ENCODE peak calls at places on chromosomes 2 and 18, in five cellular contexts. One of them, this sample, is unnamed.
A peak's percentile ranks its signal among the peaks of the same experiment; 100 is the strongest.

GRCh38 chr2:201859886-201860285 is 53.5 kb downstream of the CDK15 start:
- DNase-seq in HepG2: no peak
- DNase-seq in IMR-90: peak; percentile 91
- DNase-seq in GM12878: no peak
- DNase-seq in K562: no peak
- DNase-seq in this sample: no peak

GRCh38 chr2:200308421-200309295 is 2.2 kb downstream of the SPATS2L start:
- DNase-seq in K562: no peak
- DNase-seq in IMR-90: peak; percentile 63
- DNase-seq in HepG2: no peak
- DNase-seq in GM12878: no peak
- DNase-seq in this sample: no peak

GRCh38 chr2:111946294-111947114 is 48.1 kb downstream of the MERTK start:
- DNase-seq in GM12878: no peak
- DNase-seq in HepG2: peak; percentile 70
- DNase-seq in K562: no peak
- DNase-seq in IMR-90: peak; percentile 97
- DNase-seq in this sample: peak; percentile 22

GRCh38 chr2:38191516-38191915 is 115.6 kb upstream of the CYP1B1 start:
- DNase-seq in GM12878: no peak
- DNase-seq in IMR-90: no peak
- DNase-seq in K562: no peak
- DNase-seq in HepG2: no peak
- DNase-seq in this sample: peak; percentile 19

GRCh38 chr2:239947361-239948045 is 77.6 kb downstream of the NDUFA10 start:
- DNase-seq in K562: no peak
- DNase-seq in HepG2: no peak
- DNase-seq in GM12878: no peak
- DNase-seq in IMR-90: no peak
- DNase-seq in this sample: no peak

GRCh38 chr2:27915874-27916273 is 25.3 kb downstream of the BABAM2 start:
- DNase-seq in HepG2: peak; percentile 70
- DNase-seq in IMR-90: peak; percentile 6
- DNase-seq in GM12878: no peak
- DNase-seq in K562: no peak
- DNase-seq in this sample: peak; percentile 53

GRCh38 chr2:68368657-68369339 is 3.7 kb downstream of the PLEK start:
- DNase-seq in HepG2: no peak
- DNase-seq in IMR-90: peak; percentile 81
- DNase-seq in GM12878: no peak
- DNase-seq in K562: no peak
- DNase-seq in this sample: peak; percentile 27

GRCh38 chr2:127422631-127423475 is 4.6 kb downstream of the PROC start:
- DNase-seq in IMR-90: no peak
- DNase-seq in GM12878: no peak
- DNase-seq in HepG2: no peak
- DNase-seq in K562: peak; percentile 44
- DNase-seq in this sample: no peak

GRCh38 chr2:96106991-96107882 is 9.1 kb downstream of the ADRA2B start:
- DNase-seq in IMR-90: no peak
- DNase-seq in GM12878: no peak
- DNase-seq in K562: no peak
- DNase-seq in HepG2: no peak
- DNase-seq in this sample: no peak

GRCh38 chr18:2083691-2084090 is 487.6 kb downstream of the METTL4 start:
- DNase-seq in IMR-90: no peak
- DNase-seq in K562: no peak
- DNase-seq in GM12878: no peak
- DNase-seq in HepG2: no peak
- DNase-seq in this sample: no peak

GRCh38 chr2:128448331-128449225 is 129.9 kb upstream of the HS6ST1 start:
- DNase-seq in GM12878: no peak
- DNase-seq in IMR-90: no peak
- DNase-seq in K562: no peak
- DNase-seq in HepG2: no peak
- DNase-seq in this sample: no peak

GRCh38 chr2:128446049-128446811 is 127.6 kb upstream of the HS6ST1 start:
- DNase-seq in HepG2: no peak
- DNase-seq in GM12878: no peak
- DNase-seq in IMR-90: no peak
- DNase-seq in K562: no peak
- DNase-seq in this sample: no peak

GRCh38 chr2:128447538-128447885 is 128.8 kb upstream of the HS6ST1 start:
- DNase-seq in K562: no peak
- DNase-seq in HepG2: no peak
- DNase-seq in IMR-90: no peak
- DNase-seq in GM12878: no peak
- DNase-seq in this sample: no peak

GRCh38 chr2:128445533-128445900 is 126.8 kb upstream of the HS6ST1 start:
- DNase-seq in GM12878: no peak
- DNase-seq in IMR-90: no peak
- DNase-seq in HepG2: no peak
- DNase-seq in K562: no peak
- DNase-seq in this sample: no peak

GRCh38 chr2:128446866-128447537 is 128.3 kb upstream of the HS6ST1 start:
- DNase-seq in HepG2: no peak
- DNase-seq in IMR-90: no peak
- DNase-seq in K562: no peak
- DNase-seq in GM12878: no peak
- DNase-seq in this sample: no peak
- TF ChIP-seq SMC3 in HepG2: no peak
- TF ChIP-seq SMC3 in IMR-90: no peak
- TF ChIP-seq SMC3 in K562: no peak
- TF ChIP-seq SMC3 in GM12878: no peak
- TF ChIP-seq SMC3 in this sample: no peak

DNA sequence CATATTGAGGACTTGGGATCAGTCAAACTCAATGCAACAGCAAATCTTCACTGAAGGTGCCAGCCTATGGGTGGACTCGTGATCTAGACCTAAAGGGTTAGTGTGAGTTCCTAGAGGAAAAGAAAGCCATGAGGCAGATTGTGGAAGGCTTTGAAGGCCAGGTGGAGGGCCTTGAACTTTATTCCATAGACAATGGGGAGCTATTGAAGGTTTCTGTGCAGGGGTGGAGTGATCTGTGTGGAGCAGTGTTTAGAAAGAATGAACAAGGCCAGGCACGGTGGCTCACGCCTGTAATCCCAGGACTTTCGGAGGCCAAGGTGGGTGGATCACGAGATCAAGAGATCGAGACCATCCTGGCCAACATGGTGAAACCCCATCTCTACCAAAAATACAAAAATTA is 61.5 kb downstream of the EPAS1 start:
- DNase-seq in GM12878: no peak
- DNase-seq in IMR-90: no peak
- DNase-seq in K562: no peak
- DNase-seq in HepG2: peak; percentile 42
- DNase-seq in this sample: no peak
- H3K27ac ChIP-seq in GM12878: no peak overlapping the region
- H3K27ac ChIP-seq in IMR-90: no peak overlapping the region
- H3K27ac ChIP-seq in K562: no peak overlapping the region
- H3K27ac ChIP-seq in HepG2: peak overlapping the region; percentile 19
- H3K27ac ChIP-seq in this sample: no peak overlapping the region

GRCh38 chr2:71691747-71692455 is 238.5 kb downstream of the DYSF start:
- DNase-seq in GM12878: no peak
- DNase-seq in HepG2: no peak
- DNase-seq in IMR-90: no peak
- DNase-seq in K562: no peak
- DNase-seq in this sample: no peak
- TF ChIP-seq BHLHE40 in GM12878: no peak
- TF ChIP-seq BHLHE40 in HepG2: no peak
- TF ChIP-seq BHLHE40 in IMR-90: no peak
- TF ChIP-seq BHLHE40 in K562: no peak
- TF ChIP-seq BHLHE40 in this sample: no peak

DNA sequence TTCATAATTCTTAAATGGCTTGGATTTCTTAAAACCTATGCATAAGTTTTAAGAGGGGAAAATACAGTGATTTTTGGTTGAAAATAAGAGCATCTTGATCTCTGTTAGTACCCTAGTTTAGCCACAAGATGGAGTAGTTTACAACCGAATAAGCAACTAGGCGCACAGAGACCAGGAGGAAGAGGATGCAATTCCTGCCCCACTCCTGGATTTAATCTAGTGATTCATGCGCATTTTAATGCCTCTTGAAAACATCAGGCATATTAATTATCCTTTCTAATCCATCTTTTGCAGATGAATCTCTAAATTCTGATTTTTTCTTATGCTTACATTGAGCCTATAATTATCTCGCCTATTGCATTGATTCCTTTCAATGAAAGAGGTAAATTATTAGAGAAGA is 76.7 kb downstream of the MRPS9 start:
- DNase-seq in GM12878: no peak
- DNase-seq in HepG2: peak; percentile 70
- DNase-seq in IMR-90: peak; percentile 74
- DNase-seq in K562: peak; percentile 73
- DNase-seq in this sample: peak; percentile 59
- TF ChIP-seq SMC3 in GM12878: peak; percentile 83
- TF ChIP-seq SMC3 in HepG2: peak; percentile 80
- TF ChIP-seq SMC3 in IMR-90: peak; percentile 70
- TF ChIP-seq SMC3 in K562: peak; percentile 53
- TF ChIP-seq SMC3 in this sample: peak; percentile 66

This sample was measured in A549.